ENCODE peak calls at places on chromosome 6, in seven cellular contexts. N is GM12878, Q is SK-N-SH, X is HCT116, H is HepG2, V is H1, L is K562. I is an unnamed sample.

GRCh38 chr6:159372333-159372732 is 203.1 kb downstream of the FNDC1 start:
- DNase-seq in N (no peak), Q (no peak), X (no peak), H (no peak), V (no peak), L (no peak), I (no peak)

GRCh38 chr6:8182209-8182845 is 80.0 kb upstream of the EEF1E1 start:
- DNase-seq in N (no peak), Q (no peak), X (no peak), H (no peak), V (no peak), L (no peak), I (no peak)

GRCh38 chr6:35081426-35081851 is 59.7 kb downstream of the TCP11 start:
- DNase-seq in N (no peak), Q (no peak), X (no peak), H (no peak), V (no peak), L (no peak), I (no peak)

GRCh38 chr6:78831492-78831891 is 35.9 kb upstream of the IRAK1BP1 start:
- DNase-seq in N (no peak), Q (no peak), X (no peak), H (no peak), V (no peak), L (no peak), I (no peak)

GRCh38 chr6:169376458-169376857 is 122.8 kb upstream of the THBS2 start:
- DNase-seq in N (no peak), Q (no peak), X (no peak), H (no peak), V (no peak), L (no peak), I (no peak)

GRCh38 chr6:143536866-143537691 is 25.6 kb upstream of the FUCA2 start:
- DNase-seq in N (no peak), Q (peak; percentile 83), X (peak; percentile 41), H (peak; percentile 38), V (no peak), L (no peak), I (peak; percentile 44)

GRCh38 chr6:41729624-41730023 is 5.8 kb downstream of the TFEB start:
- DNase-seq in N (no peak), Q (no peak), X (no peak), H (no peak), V (no peak), L (no peak), I (no peak)

GRCh38 chr6:161226005-161226964 is 47.6 kb downstream of the AGPAT4 start:
- DNase-seq in N (no peak), Q (no peak), X (no peak), H (no peak), V (no peak), L (peak; percentile 96), I (no peak)

GRCh38 chr6:15207923-15208322 is 37.9 kb upstream of the JARID2 start:
- DNase-seq in N (no peak), Q (no peak), X (no peak), H (no peak), V (peak; percentile 50), L (peak; percentile 16), I (peak; percentile 80)

GRCh38 chr6:25006565-25007001 is 70.8 kb upstream of the RIPOR2 start:
- DNase-seq in N (no peak), Q (no peak), X (peak; percentile 7), H (no peak), V (no peak), L (peak; percentile 16), I (no peak)

GRCh38 chr6:35089935-35090505 is 51.1 kb downstream of the TCP11 start:
- DNase-seq in N (no peak), Q (peak; percentile 13), X (no peak), H (no peak), V (no peak), L (no peak), I (no peak)

GRCh38 chr6:146095481-146095880 is 66.6 kb downstream of the GRM1 start:
- DNase-seq in N (no peak), Q (no peak), X (no peak), H (no peak), V (no peak), L (no peak), I (no peak)

GRCh38 chr6:82365011-82365751 is 1.6 kb downstream of the TPBG start:
- DNase-seq in N (no peak), Q (peak; percentile 73), X (peak; percentile 24), H (no peak), V (no peak), L (no peak), I (no peak)

GRCh38 chr6:102907181-102907580 is 1513.7 kb downstream of the GRIK2 start:
- DNase-seq in N (no peak), Q (no peak), X (no peak), H (no peak), V (peak; percentile 7), L (no peak), I (no peak)

GRCh38 chr6:125858427-125859320 is 67.9 kb downstream of the NCOA7 start:
- DNase-seq in N (no peak), Q (peak; percentile 33), X (peak; percentile 42), H (peak; percentile 80), V (peak; percentile 69), L (peak; percentile 85), I (peak; percentile 47)

GRCh38 chr6:166617359-166617758 is 9.7 kb downstream of the RPS6KA2 start:
- DNase-seq in N (no peak), Q (no peak), X (no peak), H (no peak), V (no peak), L (no peak), I (no peak)

DNA sequence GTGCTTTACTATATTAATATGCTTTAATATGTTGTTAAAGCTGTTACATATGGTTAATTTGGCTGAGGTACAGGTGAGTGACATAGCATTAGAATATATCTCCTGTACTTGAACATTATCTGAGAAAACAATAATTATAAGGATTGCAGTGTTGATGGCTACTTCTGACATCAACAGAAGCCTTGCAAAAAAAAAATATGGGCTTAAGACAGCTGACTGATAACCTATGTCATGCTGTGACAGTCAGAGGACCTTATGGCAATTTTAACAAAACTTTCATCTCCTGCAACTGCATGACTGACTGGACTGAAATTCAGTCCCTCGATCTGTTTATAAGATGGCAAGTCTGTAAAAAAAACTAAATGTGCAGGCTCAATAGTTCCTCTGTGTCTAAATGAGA is 27.5 kb upstream of the TBX18 start:
- DNase-seq in N (no peak), Q (no peak), X (no peak), H (no peak), V (no peak), L (peak; percentile 27), I (no peak)
- H3K9ac ChIP-seq in N (no peak overlapping the region), Q (no peak overlapping the region), X (no peak overlapping the region), H (no peak overlapping the region), V (no peak overlapping the region), L (no peak overlapping the region), I (no peak overlapping the region)

DNA sequence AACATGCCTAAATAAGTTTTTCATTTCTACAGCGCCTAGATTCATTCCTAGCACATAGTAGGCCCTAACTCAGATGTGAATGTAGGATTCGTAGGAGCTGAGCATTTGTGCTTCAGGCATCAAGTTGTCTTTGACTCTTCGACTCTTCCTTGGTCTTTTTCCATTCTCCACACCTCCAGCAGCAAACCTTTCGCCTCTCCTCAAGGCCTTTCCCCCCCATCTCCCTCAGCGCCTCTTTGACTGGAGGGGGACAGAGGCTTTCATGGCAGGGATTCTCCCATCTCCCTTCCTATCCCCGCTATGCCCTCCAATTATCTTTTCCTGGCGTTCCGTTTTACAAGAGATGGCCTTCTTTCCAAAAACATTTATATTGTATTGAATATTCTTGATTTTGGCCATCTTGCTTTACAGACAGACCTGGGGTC is 717 bp downstream of the CASP8AP2 start:
- DNase-seq in N (no peak), Q (peak; percentile 40), X (no peak), H (no peak), V (no peak), L (peak; percentile 34), I (no peak)
- TF ChIP-seq YY1 in N (peak; percentile 28), Q (no peak), X (no peak), H (no peak), V (no peak), L (no peak), I (no peak)

GRCh38 chr6:52305948-52306767 is 21.6 kb upstream of the MCM3 start:
- DNase-seq in N (peak; percentile 85), Q (no peak), X (no peak), H (no peak), V (no peak), L (no peak), I (no peak)

GRCh38 chr6:52305385-52305784 is 20.8 kb upstream of the MCM3 start:
- DNase-seq in N (no peak), Q (no peak), X (no peak), H (no peak), V (no peak), L (no peak), I (no peak)

GRCh38 chr6:52307900-52308372 is 23.4 kb upstream of the MCM3 start:
- DNase-seq in N (no peak), Q (no peak), X (no peak), H (no peak), V (no peak), L (no peak), I (no peak)

GRCh38 chr6:52304917-52305316 is 20.4 kb upstream of the MCM3 start:
- DNase-seq in N (no peak), Q (no peak), X (no peak), H (no peak), V (no peak), L (no peak), I (no peak)

DNA sequence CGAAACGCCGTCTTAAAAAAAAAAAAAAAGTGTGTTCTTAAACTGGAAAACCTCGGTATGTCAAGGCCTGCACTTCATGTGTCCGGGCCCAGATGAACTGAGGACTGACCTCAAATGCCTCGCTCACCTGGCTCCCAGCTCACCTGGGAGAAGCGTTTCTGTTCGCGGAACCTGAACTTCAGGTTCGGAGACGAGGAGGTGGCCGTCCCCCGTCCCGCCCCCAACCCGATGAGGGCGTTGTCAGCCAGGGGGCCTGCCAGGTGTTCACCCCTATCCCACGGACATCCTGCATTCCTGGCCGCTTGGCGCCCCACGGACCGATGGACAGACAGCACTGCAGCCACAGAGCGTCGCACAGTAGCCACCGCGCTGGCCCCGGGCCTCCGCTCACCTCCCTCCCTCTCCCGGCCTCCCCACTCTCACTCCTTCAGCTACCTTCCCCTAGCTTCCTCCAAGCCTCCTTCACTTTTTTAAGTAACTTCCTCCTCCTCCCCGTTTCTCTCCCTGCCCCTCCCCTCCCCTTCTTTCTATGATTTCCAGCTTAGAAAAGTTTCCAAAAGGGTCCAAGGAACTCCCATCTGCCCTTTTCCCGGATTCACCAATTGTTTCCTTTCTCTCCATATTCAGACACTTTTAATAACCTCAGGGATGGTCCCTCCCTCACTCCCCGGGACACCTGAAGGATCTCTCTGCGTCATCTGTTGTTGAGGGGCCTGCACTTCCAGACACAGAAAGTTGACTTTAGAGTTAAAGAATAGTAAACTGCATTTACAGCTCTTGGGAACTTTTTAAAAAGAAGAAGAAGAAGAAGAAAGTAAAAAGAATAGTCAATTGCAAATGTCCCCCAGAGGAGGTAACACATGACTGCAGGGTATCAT is 22.7 kb upstream of the MCM3 start:
- DNase-seq in N (no peak), Q (no peak), X (no peak), H (no peak), V (no peak), L (no peak), I (no peak)
- H3K9ac ChIP-seq in N (peak overlapping the region; percentile 12), Q (no peak overlapping the region), X (no peak overlapping the region), H (no peak overlapping the region), V (no peak overlapping the region), L (no peak overlapping the region), I (no peak overlapping the region)

GRCh38 chr6:142444800-142445405 is 143.1 kb downstream of the ADGRG6 start:
- DNase-seq in N (no peak), Q (no peak), X (no peak), H (no peak), V (no peak), L (no peak), I (no peak)
- TF ChIP-seq YY1 in N (no peak), Q (no peak), X (no peak), H (no peak), V (no peak), L (no peak), I (no peak)

GRCh38 chr6:14000901-14001300 is 76.1 kb downstream of the RNF182 start:
- DNase-seq in N (no peak), Q (no peak), X (no peak), H (no peak), V (no peak), L (no peak), I (no peak)
- H3K9ac ChIP-seq in N (no peak overlapping the region), Q (peak overlapping the region; percentile 64), X (no peak overlapping the region), H (no peak overlapping the region), V (no peak overlapping the region), L (no peak overlapping the region), I (no peak overlapping the region)